ENCODE peak calls at places on chromosomes 2 and 18, in eight cellular contexts. S is GM23338, F is neural progenitor cell, Q is left lung, M is kidney epithelial cell, B is BJ, H is esophagus squamous epithelium, Y is uterus. Z is an unnamed sample. For H3K27me3, the result is how much of the 10 kb centered on the place peaks cover.

GRCh38 chr18:28112056-28112470 is 64.9 kb downstream of the CDH2 start:
- DNase-seq in S (no peak), F (no peak), Q (no peak), M (peak), B (peak), H (no peak), Y (no peak), Z (no peak)

GRCh38 chr2:11065833-11066232 is 89.4 kb upstream of the SLC66A3 start:
- DNase-seq in S (no peak), F (no peak), Q (no peak), M (no peak), B (no peak), H (no peak), Y (no peak), Z (no peak)

GRCh38 chr2:236403811-236404210 is 139.6 kb upstream of the ASB18 start:
- DNase-seq in S (no peak), F (no peak), Q (no peak), M (no peak), B (no peak), H (no peak), Y (no peak), Z (no peak)

GRCh38 chr2:30911327-30911726 is 104.1 kb upstream of the CAPN13 start:
- DNase-seq in S (no peak), F (no peak), Q (no peak), M (no peak), B (no peak), H (no peak), Y (no peak), Z (no peak)

GRCh38 chr2:128329607-128330006 is 10.9 kb upstream of the HS6ST1 start:
- DNase-seq in S (no peak), F (no peak), Q (no peak), M (no peak), B (no peak), H (no peak), Y (no peak), Z (no peak)

GRCh38 chr2:32418777-32419176 is 62.0 kb downstream of the BIRC6 start:
- DNase-seq in S (no peak), F (no peak), Q (no peak), M (no peak), B (no peak), H (no peak), Y (no peak), Z (no peak)

GRCh38 chr2:86284987-86285386 is 52.4 kb downstream of the REEP1 start:
- DNase-seq in S (no peak), F (peak), Q (no peak), M (no peak), B (no peak), H (no peak), Y (no peak), Z (no peak)

GRCh38 chr2:98825404-98825803 is 94.5 kb upstream of the MGAT4A start:
- DNase-seq in S (no peak), F (no peak), Q (no peak), M (no peak), B (no peak), H (no peak), Y (no peak), Z (no peak)

GRCh38 chr18:23867011-23867410 is 147.5 kb upstream of the TTC39C start:
- DNase-seq in S (no peak), F (no peak), Q (no peak), M (no peak), B (no peak), H (no peak), Y (no peak), Z (no peak)

GRCh38 chr18:11951390-11951851 is 29.9 kb upstream of the IMPA2 start:
- DNase-seq in S (peak), F (peak), Q (no peak), M (no peak), B (no peak), H (no peak), Y (no peak), Z (no peak)

GRCh38 chr2:151260492-151261239 is 997 bp downstream of the RBM43 start:
- DNase-seq in S (peak), F (no peak), Q (no peak), M (no peak), B (no peak), H (no peak), Y (no peak), Z (no peak)

GRCh38 chr2:64970495-64970894 is 18.7 kb upstream of the SLC1A4 start:
- DNase-seq in S (no peak), F (no peak), Q (no peak), M (no peak), B (no peak), H (no peak), Y (no peak), Z (no peak)

GRCh38 chr2:210558708-210559107 is 2.3 kb downstream of the CPS1 start:
- DNase-seq in S (no peak), F (no peak), Q (no peak), M (no peak), B (no peak), H (no peak), Y (no peak), Z (no peak)

GRCh38 chr18:34322365-34323289 is 97.9 kb upstream of the NOL4 start:
- DNase-seq in S (peak), F (peak), Q (no peak), M (peak), B (no peak), H (no peak), Y (no peak), Z (no peak)

GRCh38 chr2:43542285-43542933 is 53.4 kb downstream of the THADA start:
- DNase-seq in S (peak), F (peak), Q (no peak), M (no peak), B (no peak), H (no peak), Y (no peak), Z (no peak)

GRCh38 chr2:149370061-149370775 is 39.8 kb downstream of the LYPD6 start:
- DNase-seq in S (no peak), F (no peak), Q (no peak), M (no peak), B (no peak), H (no peak), Y (no peak), Z (no peak)
- TF ChIP-seq CTCF in S (no peak), F (no peak), Q (no peak), M (no peak), B (no peak), H (no peak), Y (no peak), Z (no peak)

DNA sequence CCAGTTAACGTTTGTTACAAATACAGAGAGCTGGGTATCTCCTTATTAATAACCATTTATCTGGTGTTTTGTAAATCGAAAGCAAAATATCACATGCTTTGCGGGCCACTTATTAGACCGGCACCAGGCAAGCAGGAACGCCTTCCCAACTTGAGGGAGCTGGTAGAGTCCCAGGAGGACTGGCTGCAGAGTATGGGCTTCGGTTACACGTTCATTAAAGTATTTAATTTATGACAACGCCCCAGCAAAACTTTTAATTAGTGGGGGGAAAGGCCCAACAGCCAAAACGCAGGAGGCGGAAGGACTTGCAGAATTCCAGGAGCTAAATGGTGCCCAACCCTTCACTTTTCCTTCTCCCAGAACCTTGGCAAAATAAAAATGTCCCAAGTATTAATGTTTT is 3.7 kb downstream of the SMAD7 start:
- DNase-seq in S (no peak), F (no peak), Q (no peak), M (no peak), B (no peak), H (no peak), Y (no peak), Z (no peak)
- H3K27me3 ChIP-seq in S (under half), F (half or more), Q (under half), M (under half), B (under half), H (under half), Y (under half), Z (under half)

DNA sequence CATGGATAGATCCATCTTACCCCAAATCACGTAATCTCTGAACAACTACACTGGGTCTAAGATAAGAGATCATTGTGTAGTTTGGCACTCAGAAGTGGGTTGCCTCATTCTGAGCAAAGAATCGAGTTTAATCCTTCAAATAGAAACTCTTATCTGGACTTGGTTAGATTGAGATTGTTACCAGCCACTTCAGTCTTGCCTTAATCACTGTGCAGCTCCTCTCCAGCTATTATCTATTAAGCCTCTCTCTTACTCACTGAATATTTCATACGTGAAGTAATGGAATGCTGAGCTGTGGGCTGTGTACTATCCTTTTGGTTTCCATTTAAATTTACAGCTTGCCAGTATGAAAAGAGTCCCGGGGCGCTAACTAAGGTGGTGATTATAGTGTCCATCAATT is 65.6 kb upstream of the NCKAP5 start:
- DNase-seq in S (no peak), F (no peak), Q (no peak), M (no peak), B (peak), H (no peak), Y (no peak), Z (no peak)
- TF ChIP-seq CTCF in S (no peak), F (no peak), Q (no peak), M (no peak), B (no peak), H (no peak), Y (no peak), Z (no peak)

GRCh38 chr18:72869786-72870185 is 2.0 kb upstream of the NETO1 start:
- DNase-seq in S (peak), F (peak), Q (peak), M (no peak), B (no peak), H (no peak), Y (no peak), Z (no peak)
- H3K27me3 ChIP-seq in S (under half), F (half or more), Q (half or more), M (under half), B (under half), H (under half), Y (under half), Z (under half)

DNA sequence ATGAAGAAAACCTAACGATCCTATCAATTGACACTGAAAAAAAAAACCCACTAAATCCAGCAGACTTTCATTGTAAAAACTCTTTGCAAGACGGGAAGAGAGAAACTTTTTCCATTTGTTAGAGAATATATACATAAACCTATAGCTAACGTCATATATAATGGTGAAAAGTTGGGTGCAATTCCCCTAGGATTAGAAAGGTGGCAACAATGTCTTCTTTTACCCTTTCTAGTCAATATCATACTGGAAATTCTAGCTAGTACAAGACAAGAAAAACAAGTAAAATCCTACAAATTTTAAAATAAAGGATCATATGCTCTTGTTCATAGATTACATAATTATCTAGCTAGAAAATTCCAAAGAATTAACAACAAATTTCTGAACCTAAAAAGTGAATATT is 1596.5 kb upstream of the LRRTM1 start:
- DNase-seq in S (peak), F (peak), Q (no peak), M (no peak), B (no peak), H (no peak), Y (no peak), Z (no peak)
- TF ChIP-seq CTCF in S (peak), F (peak), Q (no peak), M (peak), B (no peak), H (no peak), Y (no peak), Z (no peak)

GRCh38 chr2:74873041-74873440 is 39.1 kb downstream of the HK2 start:
- DNase-seq in S (no peak), F (no peak), Q (no peak), M (no peak), B (no peak), H (no peak), Y (no peak), Z (no peak)
- H3K27me3 ChIP-seq in S (under half), F (under half), Q (under half), M (under half), B (under half), H (under half), Y (under half), Z (under half)